ENCODE peak calls at places on chromosomes 16 and 17, in five cellular contexts. One of them, this sample, is unnamed.

GRCh38 chr16:10256855-10257641 is 74.8 kb upstream of the GRIN2A start:
- DNase-seq in neural crest cell: peak; percentile 25
- DNase-seq in transverse colon: peak; percentile 26
- DNase-seq in heart left ventricle: no peak
- DNase-seq in colonic mucosa: peak; percentile 27
- DNase-seq in this sample: no peak

GRCh38 chr17:61579961-61580360 is 11.1 kb downstream of the NACA2 start:
- DNase-seq in neural crest cell: no peak
- DNase-seq in transverse colon: no peak
- DNase-seq in heart left ventricle: no peak
- DNase-seq in colonic mucosa: no peak
- DNase-seq in this sample: no peak

GRCh38 chr16:71676236-71676635 is 48.3 kb downstream of the PHLPP2 start:
- DNase-seq in neural crest cell: no peak
- DNase-seq in transverse colon: no peak
- DNase-seq in heart left ventricle: no peak
- DNase-seq in colonic mucosa: no peak
- DNase-seq in this sample: no peak

GRCh38 chr16:30546115-30546514 is 11.5 kb upstream of the ZNF747 start:
- DNase-seq in neural crest cell: no peak
- DNase-seq in transverse colon: no peak
- DNase-seq in heart left ventricle: no peak
- DNase-seq in colonic mucosa: no peak
- DNase-seq in this sample: no peak

GRCh38 chr17:31803494-31804213 is 55.4 kb downstream of the COPRS start:
- DNase-seq in neural crest cell: no peak
- DNase-seq in transverse colon: peak; percentile 48
- DNase-seq in heart left ventricle: no peak
- DNase-seq in colonic mucosa: peak; percentile 51
- DNase-seq in this sample: no peak

GRCh38 chr17:19757536-19758180 is 9.6 kb upstream of the ALDH3A1 start:
- DNase-seq in neural crest cell: no peak
- DNase-seq in transverse colon: no peak
- DNase-seq in heart left ventricle: no peak
- DNase-seq in colonic mucosa: no peak
- DNase-seq in this sample: no peak

GRCh38 chr16:50722960-50723359 is 18.9 kb upstream of the CYLD start:
- DNase-seq in neural crest cell: no peak
- DNase-seq in transverse colon: no peak
- DNase-seq in heart left ventricle: no peak
- DNase-seq in colonic mucosa: no peak
- DNase-seq in this sample: no peak

GRCh38 chr16:55033225-55034156 is 102.8 kb downstream of the IRX5 start:
- DNase-seq in neural crest cell: no peak
- DNase-seq in transverse colon: no peak
- DNase-seq in heart left ventricle: no peak
- DNase-seq in colonic mucosa: no peak
- DNase-seq in this sample: no peak

GRCh38 chr16:52528393-52529080 is 18.4 kb downstream of the TOX3 start:
- DNase-seq in neural crest cell: no peak
- DNase-seq in transverse colon: no peak
- DNase-seq in heart left ventricle: no peak
- DNase-seq in colonic mucosa: no peak
- DNase-seq in this sample: no peak

GRCh38 chr16:25838724-25839186 is 147.0 kb downstream of the HS3ST4 start:
- DNase-seq in neural crest cell: peak; percentile 31
- DNase-seq in transverse colon: peak; percentile 7
- DNase-seq in heart left ventricle: no peak
- DNase-seq in colonic mucosa: peak; percentile 20
- DNase-seq in this sample: no peak

GRCh38 chr16:23025692-23026305 is 123.5 kb downstream of the USP31 start:
- DNase-seq in neural crest cell: no peak
- DNase-seq in transverse colon: no peak
- DNase-seq in heart left ventricle: no peak
- DNase-seq in colonic mucosa: no peak
- DNase-seq in this sample: no peak

GRCh38 chr16:64133396-64133795 is 988.5 kb downstream of the CDH11 start:
- DNase-seq in neural crest cell: no peak
- DNase-seq in transverse colon: no peak
- DNase-seq in heart left ventricle: no peak
- DNase-seq in colonic mucosa: no peak
- DNase-seq in this sample: no peak

GRCh38 chr16:64132686-64133085 is 989.2 kb downstream of the CDH11 start:
- DNase-seq in neural crest cell: no peak
- DNase-seq in transverse colon: no peak
- DNase-seq in heart left ventricle: no peak
- DNase-seq in colonic mucosa: no peak
- DNase-seq in this sample: no peak

GRCh38 chr16:64131423-64131822 is 990.4 kb downstream of the CDH11 start:
- DNase-seq in neural crest cell: no peak
- DNase-seq in transverse colon: no peak
- DNase-seq in heart left ventricle: peak; percentile 35
- DNase-seq in colonic mucosa: no peak
- DNase-seq in this sample: no peak

GRCh38 chr16:64130140-64130539 is 991.7 kb downstream of the CDH11 start:
- DNase-seq in neural crest cell: no peak
- DNase-seq in transverse colon: no peak
- DNase-seq in heart left ventricle: no peak
- DNase-seq in colonic mucosa: no peak
- DNase-seq in this sample: no peak

DNA sequence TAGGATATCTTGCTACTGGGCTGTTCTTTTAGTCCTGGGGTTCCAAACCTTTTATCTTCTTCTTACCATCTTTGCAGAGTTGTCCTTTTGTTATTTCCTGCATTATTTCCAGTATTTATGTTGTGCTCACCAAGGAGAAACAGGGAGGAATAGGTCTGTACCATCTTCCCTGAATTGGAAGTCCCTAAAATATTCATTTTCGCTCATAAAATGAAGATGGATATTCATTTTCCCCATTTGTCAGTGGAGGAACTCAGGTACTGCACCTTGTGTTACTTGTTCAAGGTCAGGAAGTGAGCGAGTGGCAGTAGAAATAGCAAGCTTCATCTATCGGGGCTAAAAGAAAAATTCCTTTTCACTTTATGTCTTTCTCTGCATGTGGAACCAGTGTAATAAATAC is 989.7 kb downstream of the CDH11 start:
- DNase-seq in neural crest cell: no peak
- DNase-seq in transverse colon: no peak
- DNase-seq in heart left ventricle: no peak
- DNase-seq in colonic mucosa: no peak
- DNase-seq in this sample: no peak
- TF ChIP-seq CTCF in neural crest cell: no peak
- TF ChIP-seq CTCF in transverse colon: no peak
- TF ChIP-seq CTCF in heart left ventricle: no peak
- TF ChIP-seq CTCF in colonic mucosa: no peak
- TF ChIP-seq CTCF in this sample: peak; percentile 16

GRCh38 chr17:63116967-63117366 is 150.9 kb downstream of the TANC2 start:
- DNase-seq in neural crest cell: no peak
- DNase-seq in transverse colon: no peak
- DNase-seq in heart left ventricle: no peak
- DNase-seq in colonic mucosa: no peak
- DNase-seq in this sample: no peak

GRCh38 chr17:63113167-63113566 is 147.1 kb downstream of the TANC2 start:
- DNase-seq in neural crest cell: no peak
- DNase-seq in transverse colon: no peak
- DNase-seq in heart left ventricle: no peak
- DNase-seq in colonic mucosa: no peak
- DNase-seq in this sample: no peak

GRCh38 chr17:63120406-63120805 is 154.4 kb downstream of the TANC2 start:
- DNase-seq in neural crest cell: no peak
- DNase-seq in transverse colon: no peak
- DNase-seq in heart left ventricle: no peak
- DNase-seq in colonic mucosa: no peak
- DNase-seq in this sample: no peak

GRCh38 chr17:63117431-63117830 is 151.4 kb downstream of the TANC2 start:
- DNase-seq in neural crest cell: no peak
- DNase-seq in transverse colon: no peak
- DNase-seq in heart left ventricle: no peak
- DNase-seq in colonic mucosa: no peak
- DNase-seq in this sample: no peak

DNA sequence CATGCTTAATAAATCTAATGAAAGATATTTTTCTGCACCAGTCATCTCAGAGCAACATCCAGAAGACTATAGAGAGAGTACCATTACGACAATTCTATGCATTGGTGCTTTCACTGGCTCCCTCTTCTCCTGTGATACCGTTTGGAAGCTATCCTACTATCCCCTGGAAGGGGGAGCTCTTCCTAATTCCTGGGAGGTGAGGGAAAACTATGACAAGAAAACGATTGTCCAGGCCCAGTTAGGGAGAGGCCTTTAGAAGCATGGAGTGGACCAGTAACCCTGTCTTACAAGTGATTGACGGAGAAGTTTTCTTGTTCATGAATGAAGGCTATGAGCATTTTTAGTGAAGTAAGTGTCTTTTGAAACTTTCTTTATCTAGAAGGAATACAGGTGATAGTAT is 150.2 kb downstream of the TANC2 start:
- DNase-seq in neural crest cell: no peak
- DNase-seq in transverse colon: no peak
- DNase-seq in heart left ventricle: no peak
- DNase-seq in colonic mucosa: no peak
- DNase-seq in this sample: no peak
- TF ChIP-seq CTCF in neural crest cell: peak; percentile 23
- TF ChIP-seq CTCF in transverse colon: no peak
- TF ChIP-seq CTCF in heart left ventricle: no peak
- TF ChIP-seq CTCF in colonic mucosa: no peak
- TF ChIP-seq CTCF in this sample: no peak

DNA sequence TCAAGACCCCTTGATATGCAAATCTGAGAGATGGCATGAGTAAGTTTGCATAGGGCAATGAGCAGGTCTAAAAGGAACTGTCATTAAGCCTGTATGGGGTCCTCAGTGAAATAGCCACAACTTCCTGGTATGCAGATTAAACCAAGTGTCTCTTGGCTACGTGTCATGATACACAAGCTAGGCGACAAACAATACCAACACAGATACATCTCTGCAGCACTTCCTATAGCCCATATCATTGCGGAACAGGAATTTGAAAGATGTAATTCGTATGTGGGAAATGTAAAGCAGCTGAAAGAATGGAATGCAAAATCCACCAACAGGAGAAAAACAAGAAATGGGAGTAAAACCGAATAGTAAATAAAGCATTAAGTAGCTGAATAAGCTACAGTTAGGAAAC is 12.9 kb downstream of the PRSS22 start:
- DNase-seq in neural crest cell: no peak
- DNase-seq in transverse colon: no peak
- DNase-seq in heart left ventricle: no peak
- DNase-seq in colonic mucosa: no peak
- DNase-seq in this sample: no peak
- TF ChIP-seq CTCF in neural crest cell: no peak
- TF ChIP-seq CTCF in transverse colon: no peak
- TF ChIP-seq CTCF in heart left ventricle: no peak
- TF ChIP-seq CTCF in colonic mucosa: no peak
- TF ChIP-seq CTCF in this sample: no peak

GRCh38 chr17:76278952-76279741 is 14.0 kb downstream of the UBALD2 start:
- DNase-seq in neural crest cell: peak; percentile 88
- DNase-seq in transverse colon: peak; percentile 91
- DNase-seq in heart left ventricle: peak; percentile 94
- DNase-seq in colonic mucosa: peak; percentile 92
- DNase-seq in this sample: peak; percentile 89
- TF ChIP-seq CTCF in neural crest cell: peak; percentile 98
- TF ChIP-seq CTCF in transverse colon: peak; percentile 98
- TF ChIP-seq CTCF in heart left ventricle: peak; percentile 99
- TF ChIP-seq CTCF in colonic mucosa: peak; percentile 97
- TF ChIP-seq CTCF in this sample: peak; percentile 98

DNA sequence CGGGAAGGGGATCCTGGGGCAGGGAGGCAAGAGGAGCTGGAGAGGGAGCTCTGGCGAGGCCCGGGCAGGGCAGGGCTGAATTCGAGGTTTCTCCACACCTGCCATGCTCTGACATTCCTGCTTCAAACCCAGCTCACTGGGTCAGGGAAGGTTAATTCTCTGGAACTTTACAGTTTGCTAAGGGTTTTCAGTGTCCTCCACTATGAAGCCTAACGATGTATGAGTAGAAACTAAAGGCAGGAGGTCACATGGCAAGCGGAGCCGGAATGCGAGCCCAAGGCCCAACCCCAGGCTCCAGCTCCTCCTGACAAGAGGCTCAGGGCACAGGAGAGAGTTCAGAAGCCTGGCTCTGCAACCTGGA is 29.2 kb downstream of the DCAKD start:
- DNase-seq in neural crest cell: no peak
- DNase-seq in transverse colon: no peak
- DNase-seq in heart left ventricle: no peak
- DNase-seq in colonic mucosa: no peak
- DNase-seq in this sample: no peak
- TF ChIP-seq CTCF in neural crest cell: peak; percentile 40
- TF ChIP-seq CTCF in transverse colon: peak; percentile 35
- TF ChIP-seq CTCF in heart left ventricle: no peak
- TF ChIP-seq CTCF in colonic mucosa: peak; percentile 12
- TF ChIP-seq CTCF in this sample: peak; percentile 32

DNA sequence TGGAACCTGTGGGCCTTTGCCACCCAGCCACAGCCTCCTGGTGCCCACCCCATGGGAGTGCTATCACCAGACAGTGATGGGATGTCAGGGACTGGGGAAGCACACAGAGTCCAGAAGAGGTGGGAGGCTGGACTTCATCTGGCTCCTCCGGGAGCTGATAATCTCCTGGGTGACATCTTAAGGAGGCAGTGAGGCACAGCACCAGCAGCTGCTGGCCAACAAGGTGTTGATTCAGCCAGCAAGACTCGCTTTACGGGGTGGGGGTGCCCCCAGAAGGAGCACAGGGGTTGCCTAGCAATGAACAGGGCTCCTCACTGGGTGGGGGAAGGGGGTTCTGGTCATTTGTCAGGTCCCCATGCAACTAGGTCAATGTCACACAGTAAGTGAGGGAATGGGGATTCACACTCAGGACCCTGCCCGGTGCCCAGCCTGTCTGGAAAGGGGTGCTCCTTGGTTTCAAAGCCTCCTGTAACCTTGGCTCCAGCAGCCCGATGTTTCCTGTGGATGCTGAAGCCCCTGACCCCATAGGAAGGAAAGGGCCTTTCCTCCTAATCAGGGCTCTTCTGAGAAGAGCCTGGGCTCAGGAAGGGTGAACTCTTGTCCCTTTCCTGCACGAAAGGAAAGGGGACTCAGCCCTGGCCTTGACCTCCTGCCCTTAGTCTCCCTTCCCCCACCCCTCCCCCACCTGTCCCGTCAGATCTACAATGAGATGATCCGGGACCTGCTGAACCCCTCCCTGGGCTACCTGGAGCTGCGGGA is 17.7 kb downstream of the KIF19 start:
- DNase-seq in neural crest cell: no peak
- DNase-seq in transverse colon: no peak
- DNase-seq in heart left ventricle: no peak
- DNase-seq in colonic mucosa: no peak
- DNase-seq in this sample: no peak
- TF ChIP-seq CTCF in neural crest cell: no peak
- TF ChIP-seq CTCF in transverse colon: no peak
- TF ChIP-seq CTCF in heart left ventricle: no peak
- TF ChIP-seq CTCF in colonic mucosa: no peak
- TF ChIP-seq CTCF in this sample: no peak

GRCh38 chr16:303760-304505 is 21.0 kb downstream of the PDIA2 start:
- DNase-seq in neural crest cell: no peak
- DNase-seq in transverse colon: no peak
- DNase-seq in heart left ventricle: no peak
- DNase-seq in colonic mucosa: no peak
- DNase-seq in this sample: no peak
- TF ChIP-seq CTCF in neural crest cell: peak; percentile 16
- TF ChIP-seq CTCF in transverse colon: no peak
- TF ChIP-seq CTCF in heart left ventricle: no peak
- TF ChIP-seq CTCF in colonic mucosa: no peak
- TF ChIP-seq CTCF in this sample: no peak

This sample was measured in left ventricle myocardium inferior.